ENCODE peak calls at places on chromosomes 16 and 17, in four cellular contexts. Z is A549, S is GM12878, W is HepG2. E is an unnamed sample.

GRCh38 chr16:23216658-23217246 is 34.2 kb downstream of the SCNN1G start:
- DNase-seq in S (no peak), W (no peak), Z (no peak), E (no peak)

GRCh38 chr17:18968945-18969887 is 17.3 kb downstream of the SLC5A10 start:
- DNase-seq in W (no peak), Z (peak; percentile 58), S (no peak), E (peak; percentile 16)

GRCh38 chr17:49388290-49388640 is 26.2 kb upstream of the ZNF652 start:
- DNase-seq in S (no peak), W (no peak), Z (no peak), E (no peak)

GRCh38 chr16:72066747-72067146 is 3.7 kb downstream of the HPR start:
- DNase-seq in W (peak; percentile 72), S (no peak), Z (peak; percentile 53), E (peak; percentile 48)

GRCh38 chr17:6098466-6099180 is 28.4 kb downstream of the WSCD1 start:
- DNase-seq in S (no peak), Z (no peak), W (no peak), E (no peak)

GRCh38 chr17:35376245-35376644 is 2.8 kb upstream of the SLFN11 start:
- DNase-seq in W (no peak), Z (no peak), S (no peak), E (no peak)

GRCh38 chr16:8676737-8677375 is 2.4 kb downstream of the ABAT start:
- DNase-seq in Z (no peak), S (no peak), W (no peak), E (no peak)

GRCh38 chr17:63701477-63702222 is 1.7 kb upstream of the LIMD2 start:
- DNase-seq in W (no peak), Z (no peak), S (no peak), E (peak; percentile 37)

GRCh38 chr16:24850289-24850931 is 4.6 kb downstream of the SLC5A11 start:
- DNase-seq in S (no peak), Z (no peak), W (no peak), E (no peak)

GRCh38 chr16:11595908-11596504 is 9.3 kb upstream of the LITAF start:
- DNase-seq in Z (no peak), S (no peak), W (no peak), E (no peak)

GRCh38 chr17:44912763-44913544 is 2.3 kb downstream of the GFAP start:
- DNase-seq in W (no peak), S (no peak), Z (no peak), E (no peak)

GRCh38 chr17:50767446-50767845 is at the start of gene ANKRD40CL:
- DNase-seq in S (no peak), Z (no peak), W (no peak), E (no peak)

GRCh38 chr16:77555781-77556180 is 120.9 kb upstream of the ADAMTS18 start:
- DNase-seq in W (no peak), S (no peak), Z (no peak), E (no peak)

GRCh38 chr17:42659079-42659931 is at the start of gene TUBG2:
- DNase-seq in Z (peak; percentile 94), S (no peak), W (peak; percentile 92), E (no peak)

GRCh38 chr17:81994593-81995462 is 17.4 kb downstream of the ASPSCR1 start:
- DNase-seq in W (peak; percentile 97), S (no peak), Z (no peak), E (no peak)

GRCh38 chr16:71249399-71249798 is 18.9 kb upstream of the HYDIN start:
- DNase-seq in S (no peak), Z (no peak), W (no peak), E (peak; percentile 8)

GRCh38 chr16:24409045-24409444 is 130.3 kb upstream of the RBBP6 start:
- DNase-seq in S (no peak), Z (peak; percentile 55), W (no peak), E (peak; percentile 6)

GRCh38 chr16:63776034-63776433 is 1345.8 kb downstream of the CDH11 start:
- DNase-seq in S (no peak), W (no peak), Z (no peak), E (no peak)

GRCh38 chr17:1042486-1042885 is 45.6 kb downstream of the TIMM22 start:
- DNase-seq in S (no peak), Z (no peak), W (no peak), E (no peak)

GRCh38 chr16:8958344-8958808 is 5.3 kb downstream of the USP7 start:
- DNase-seq in S (no peak), Z (no peak), W (no peak), E (no peak)

GRCh38 chr17:4436846-4437245 is 3.1 kb downstream of the SPNS3 start:
- DNase-seq in W (no peak), Z (no peak), S (no peak), E (no peak)

GRCh38 chr17:57135748-57136342 is 50.8 kb downstream of the AKAP1 start:
- DNase-seq in W (peak; percentile 28), S (no peak), Z (no peak), E (no peak)

GRCh38 chr16:22353933-22354541 is 20.4 kb downstream of the CDR2 start:
- DNase-seq in S (no peak), Z (peak; percentile 36), W (peak; percentile 78), E (no peak)

GRCh38 chr17:49290690-49291326 is 60.2 kb upstream of the PHOSPHO1 start:
- DNase-seq in Z (peak; percentile 44), W (peak; percentile 28), S (no peak), E (peak; percentile 32)

GRCh38 chr17:7560172-7561027 is 1.3 kb upstream of the SENP3 start:
- DNase-seq in S (no peak), W (peak; percentile 64), Z (peak; percentile 78), E (peak; percentile 51)

GRCh38 chr17:7563115-7563869 is 1.6 kb downstream of the SENP3 start:
- DNase-seq in W (no peak), S (no peak), Z (no peak), E (no peak)

GRCh38 chr17:7562208-7562605 is 488 bp downstream of the SENP3 start:
- DNase-seq in W (no peak), Z (no peak), S (no peak), E (peak; percentile 56)

GRCh38 chr17:7561028-7561575 is 617 bp upstream of the SENP3 start:
- DNase-seq in S (no peak), Z (peak; percentile 91), W (peak; percentile 77), E (peak; percentile 78)

GRCh38 chr17:7561589-7562207 is at the start of gene SENP3:
- DNase-seq in S (no peak), W (peak; percentile 77), Z (peak; percentile 94), E (peak; percentile 95)
- TF ChIP-seq POLR2A in S (peak; percentile 86), W (peak; percentile 75), Z (peak; percentile 79), E (peak; percentile 77)

DNA sequence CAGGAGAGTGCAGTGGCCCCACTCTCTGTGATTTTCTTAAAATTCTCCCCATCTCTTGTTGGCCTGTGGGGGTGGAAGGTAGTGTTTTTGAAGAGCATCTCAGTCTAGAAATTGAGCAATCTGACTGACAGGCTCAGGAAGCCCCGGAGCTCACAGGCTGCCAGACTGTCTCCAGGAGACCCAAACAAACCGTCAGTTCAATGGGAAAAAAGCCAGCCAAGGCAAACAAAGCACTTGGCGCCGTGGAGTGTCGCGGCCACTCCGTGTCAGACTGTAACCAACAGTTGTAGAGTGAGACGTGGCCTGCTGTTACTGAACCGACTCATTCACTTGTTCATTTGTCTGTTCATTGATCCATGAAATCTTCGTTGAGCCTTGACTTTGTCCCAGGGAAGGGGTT is 33.7 kb downstream of the RGS9 start:
- DNase-seq in W (peak; percentile 61), Z (peak; percentile 31), S (no peak), E (no peak)
- TF ChIP-seq HDAC2 in W (no peak), Z (no peak), S (no peak), E (no peak)

GRCh38 chr16:66932076-66932475 is 2.1 kb downstream of the CIAO2B start:
- DNase-seq in S (no peak), W (no peak), Z (no peak), E (no peak)
- TF ChIP-seq CHD4 in S (no peak), W (no peak), Z (no peak), E (no peak)

GRCh38 chr17:7583253-7584109 is at the start of gene MPDU1:
- DNase-seq in W (peak; percentile 81), S (peak; percentile 84), Z (peak; percentile 97), E (peak; percentile 83)
- TF ChIP-seq POLR2A in W (peak; percentile 79), S (peak; percentile 96), Z (peak; percentile 74), E (peak; percentile 93)

GRCh38 chr16:86350289-86350688 is 160.0 kb upstream of the FOXF1 start:
- DNase-seq in W (no peak), Z (no peak), S (no peak), E (no peak)
- TF ChIP-seq HDAC2 in W (no peak), Z (no peak), S (no peak), E (no peak)

DNA sequence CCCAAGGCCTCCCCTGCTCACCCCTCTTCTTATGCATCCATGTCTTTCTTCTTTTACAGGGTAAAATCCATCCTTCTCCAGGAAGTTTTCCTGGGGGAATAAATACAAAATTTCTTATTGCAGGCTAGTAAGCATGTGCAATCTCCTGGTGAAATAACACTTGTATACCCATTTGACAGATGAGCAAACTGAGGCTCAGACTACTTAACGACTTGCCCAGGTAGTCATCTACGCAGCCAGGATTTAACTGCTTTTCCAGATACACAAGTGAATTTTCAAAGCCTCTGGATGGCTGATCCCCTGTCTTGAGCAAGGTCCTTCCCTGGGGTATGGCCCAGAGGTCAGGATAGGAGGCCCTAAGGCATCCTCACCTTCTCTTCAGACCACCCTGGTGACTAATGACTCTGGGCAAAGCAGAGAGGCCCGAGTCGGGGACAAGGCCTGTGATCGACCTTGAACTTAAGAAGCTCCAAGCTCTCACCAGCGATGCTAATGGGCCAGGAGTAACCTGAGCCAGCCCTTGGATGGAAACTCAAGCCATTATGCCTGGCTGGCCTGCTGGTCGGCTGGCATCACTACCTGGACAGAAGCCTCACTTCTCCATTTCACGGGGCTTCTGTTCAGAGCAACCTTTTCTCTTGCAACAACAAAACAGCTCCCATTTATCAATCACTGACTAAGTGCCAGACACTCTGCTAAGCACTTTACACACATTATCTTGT is 33.1 kb downstream of the ZNF423 start:
- DNase-seq in W (no peak), Z (no peak), S (no peak), E (no peak)
- TF ChIP-seq CHD4 in W (no peak), Z (no peak), S (no peak), E (no peak)

GRCh38 chr17:17105976-17106375 is 63.7 kb downstream of the MPRIP start:
- DNase-seq in S (no peak), Z (no peak), W (no peak), E (no peak)
- TF ChIP-seq POLR2A in S (no peak), Z (no peak), W (no peak), E (no peak)

GRCh38 chr16:51153275-51153991 is 2.4 kb upstream of the SALL1 start:
- DNase-seq in Z (no peak), S (no peak), W (no peak), E (no peak)

GRCh38 chr16:51156836-51157235 is 5.8 kb upstream of the SALL1 start:
- DNase-seq in Z (no peak), S (no peak), W (no peak), E (no peak)

GRCh38 chr16:51155901-51156810 is 5.1 kb upstream of the SALL1 start:
- DNase-seq in W (no peak), S (no peak), Z (peak; percentile 13), E (no peak)

GRCh38 chr16:51154271-51155171 is 3.5 kb upstream of the SALL1 start:
- DNase-seq in Z (no peak), S (no peak), W (no peak), E (no peak)

GRCh38 chr16:51155199-51155607 is 4.1 kb upstream of the SALL1 start:
- DNase-seq in W (no peak), S (no peak), Z (no peak), E (no peak)
- TF ChIP-seq HDAC2 in W (no peak), S (no peak), Z (no peak), E (no peak)